ENCODE peak calls at places on chromosomes 2 and 18, in four cellular contexts. P is B cell, T is tibial artery, V is memory B cell. O is an unnamed sample.

GRCh38 chr18:7629416-7629815 is 62.3 kb downstream of the PTPRM start:
- DNase-seq in V (no peak), P (no peak), T (no peak), O (no peak)

GRCh38 chr2:9168851-9169250 is 37.8 kb upstream of the ASAP2 start:
- DNase-seq in T (no peak), P (no peak), V (no peak), O (no peak)

GRCh38 chr2:217392930-217393584 is 533.2 kb upstream of the TNP1 start:
- DNase-seq in T (peak; percentile 38), P (no peak), V (no peak), O (no peak)

GRCh38 chr2:221554769-221555510 is 17.2 kb downstream of the EPHA4 start:
- DNase-seq in V (peak; percentile 46), T (no peak), P (peak; percentile 53), O (no peak)

GRCh38 chr2:240431663-240432424 is 3.6 kb upstream of the GPC1 start:
- DNase-seq in T (no peak), V (no peak), P (no peak), O (peak; percentile 10)

GRCh38 chr2:200455958-200456421 is 53.9 kb downstream of the KCTD18 start:
- DNase-seq in P (no peak), T (no peak), V (peak; percentile 30), O (no peak)

GRCh38 chr2:142286618-142287017 is 155.8 kb upstream of the LRP1B start:
- DNase-seq in P (no peak), V (no peak), T (no peak), O (no peak)

GRCh38 chr2:214328941-214329340 is 81.9 kb upstream of the VWC2L start:
- DNase-seq in V (no peak), T (no peak), P (no peak), O (no peak)

GRCh38 chr2:235055891-235056516 is 104.2 kb downstream of the SH3BP4 start:
- DNase-seq in T (no peak), V (no peak), P (peak; percentile 58), O (no peak)

O was measured in tibial nerve.